ENCODE peak calls at places on chromosomes 12 and 14, in five cellular contexts. L, A, B, V and T are unnamed samples.

GRCh38 chr14:100747021-100747586 is 20.4 kb downstream of the DLK1 start:
- DNase-seq in L (peak; percentile 99), A (no peak), V (peak; percentile 45), B (peak; percentile 77), T (no peak)

GRCh38 chr12:70842942-70843341 is 77.6 kb downstream of the PTPRR start:
- DNase-seq in V (no peak), A (no peak), L (no peak), B (no peak), T (no peak)

GRCh38 chr12:131131077-131131807 is 177.5 kb downstream of the ADGRD1 start:
- DNase-seq in B (no peak), V (no peak), L (no peak), A (no peak), T (no peak)

GRCh38 chr12:88309546-88309945 is 167.4 kb downstream of the TMTC3 start:
- DNase-seq in L (peak; percentile 82), V (no peak), B (no peak), A (no peak), T (no peak)

GRCh38 chr14:40058916-40059897 is 627.0 kb upstream of the FBXO33 start:
- DNase-seq in L (no peak), V (no peak), B (peak; percentile 6), A (no peak), T (no peak)

GRCh38 chr12:65434737-65435136 is 156.3 kb downstream of the MSRB3 start:
- DNase-seq in B (no peak), A (no peak), V (no peak), L (peak; percentile 35), T (no peak)

GRCh38 chr14:23569443-23570151 is 2.0 kb upstream of the AP1G2 start:
- DNase-seq in A (peak; percentile 90), V (peak; percentile 58), L (peak; percentile 26), B (no peak), T (no peak)

GRCh38 chr12:52496054-52496453 is 3.0 kb upstream of the KRT6A start:
- DNase-seq in L (no peak), B (no peak), V (no peak), A (no peak), T (peak; percentile 8)

GRCh38 chr12:50621435-50622304 is 116.9 kb downstream of the DIP2B start:
- DNase-seq in B (no peak), A (peak; percentile 51), V (no peak), L (no peak), T (no peak)

GRCh38 chr14:34275038-34275437 is 187.0 kb downstream of the SPTSSA start:
- DNase-seq in L (peak; percentile 32), V (no peak), B (no peak), A (no peak), T (no peak)

GRCh38 chr12:41680155-41680554 is 464.5 kb downstream of the GXYLT1 start:
- DNase-seq in L (no peak), B (no peak), A (no peak), V (no peak), T (no peak)

GRCh38 chr12:122730215-122731014 is at the start of gene HCAR1:
- DNase-seq in B (peak; percentile 24), V (no peak), L (no peak), A (no peak), T (no peak)

GRCh38 chr12:98725481-98726247 is 80.6 kb downstream of the APAF1 start:
- DNase-seq in B (peak; percentile 73), V (peak; percentile 21), L (peak; percentile 84), A (peak; percentile 75), T (peak; percentile 56)

GRCh38 chr12:111991535-111991934 is 21.4 kb downstream of the TMEM116 start:
- DNase-seq in B (no peak), L (no peak), V (no peak), A (no peak), T (no peak)

GRCh38 chr12:131095826-131096680 is 142.3 kb downstream of the ADGRD1 start:
- DNase-seq in V (no peak), L (no peak), A (no peak), B (no peak), T (no peak)

GRCh38 chr14:74947353-74948227 is 7.8 kb downstream of the PGF start:
- DNase-seq in B (no peak), L (no peak), A (no peak), V (no peak), T (no peak)

GRCh38 chr14:58572092-58572853 is 65.5 kb upstream of the DACT1 start:
- DNase-seq in V (no peak), A (no peak), L (peak; percentile 82), B (peak; percentile 61), T (no peak)

GRCh38 chr14:100664841-100665425 is 61.8 kb upstream of the DLK1 start:
- DNase-seq in B (peak; percentile 48), A (no peak), V (no peak), L (peak; percentile 71), T (no peak)

GRCh38 chr12:57309420-57309819 is 58.4 kb upstream of the STAC3 start:
- DNase-seq in V (no peak), B (no peak), L (peak; percentile 56), A (no peak), T (no peak)

GRCh38 chr12:25957898-25958253 is 606 bp upstream of the RASSF8 start:
- DNase-seq in B (no peak), V (no peak), L (peak; percentile 94), A (peak; percentile 46), T (no peak)

GRCh38 chr12:132444957-132445883 is 44.7 kb upstream of the FBRSL1 start:
- DNase-seq in L (peak; percentile 37), V (no peak), B (no peak), A (peak; percentile 37), T (peak; percentile 92)

GRCh38 chr14:72738181-72738611 is 155.7 kb downstream of the DPF3 start:
- DNase-seq in B (no peak), V (no peak), L (peak; percentile 57), A (no peak), T (no peak)

GRCh38 chr12:110557300-110557699 is 25.8 kb downstream of the PPTC7 start:
- DNase-seq in V (no peak), A (no peak), B (no peak), L (no peak), T (no peak)

DNA sequence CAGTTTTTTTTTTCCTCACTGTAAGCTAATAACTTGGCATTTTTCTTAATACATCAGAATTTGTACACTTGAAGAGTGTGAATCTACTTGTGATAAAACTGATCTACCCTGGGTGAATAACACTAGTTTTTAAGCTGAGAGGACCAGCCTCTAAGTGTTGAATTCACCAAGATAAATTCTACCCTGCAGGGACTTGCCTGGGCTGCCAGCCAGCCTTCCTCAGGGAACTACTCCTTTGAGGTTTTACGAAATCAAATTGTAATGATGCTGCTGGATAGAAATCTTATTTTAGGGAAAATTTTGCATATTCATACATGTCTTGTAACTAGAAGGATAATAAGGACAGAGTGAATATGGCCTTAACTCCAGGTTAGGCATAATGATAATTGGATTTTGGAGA is 1.9 kb downstream of the MED21 start:
- DNase-seq in V (no peak), L (peak; percentile 61), B (no peak), A (no peak), T (no peak)
- TF ChIP-seq EZH2phosphoT487 in V (no peak), L (no peak), B (no peak), A (no peak), T (no peak)

GRCh38 chr12:7161327-7161726 is 28.2 kb upstream of the PEX5 start:
- DNase-seq in V (no peak), B (no peak), A (no peak), L (no peak), T (no peak)

GRCh38 chr12:7156259-7157197 is 26.4 kb downstream of the CLSTN3 start:
- DNase-seq in L (no peak), B (no peak), A (no peak), V (no peak), T (no peak)

GRCh38 chr12:7157391-7157790 is 27.2 kb downstream of the CLSTN3 start:
- DNase-seq in B (no peak), L (no peak), A (no peak), V (no peak), T (no peak)

GRCh38 chr12:7160183-7160582 is 29.3 kb upstream of the PEX5 start:
- DNase-seq in L (no peak), B (no peak), A (no peak), V (no peak), T (no peak)

DNA sequence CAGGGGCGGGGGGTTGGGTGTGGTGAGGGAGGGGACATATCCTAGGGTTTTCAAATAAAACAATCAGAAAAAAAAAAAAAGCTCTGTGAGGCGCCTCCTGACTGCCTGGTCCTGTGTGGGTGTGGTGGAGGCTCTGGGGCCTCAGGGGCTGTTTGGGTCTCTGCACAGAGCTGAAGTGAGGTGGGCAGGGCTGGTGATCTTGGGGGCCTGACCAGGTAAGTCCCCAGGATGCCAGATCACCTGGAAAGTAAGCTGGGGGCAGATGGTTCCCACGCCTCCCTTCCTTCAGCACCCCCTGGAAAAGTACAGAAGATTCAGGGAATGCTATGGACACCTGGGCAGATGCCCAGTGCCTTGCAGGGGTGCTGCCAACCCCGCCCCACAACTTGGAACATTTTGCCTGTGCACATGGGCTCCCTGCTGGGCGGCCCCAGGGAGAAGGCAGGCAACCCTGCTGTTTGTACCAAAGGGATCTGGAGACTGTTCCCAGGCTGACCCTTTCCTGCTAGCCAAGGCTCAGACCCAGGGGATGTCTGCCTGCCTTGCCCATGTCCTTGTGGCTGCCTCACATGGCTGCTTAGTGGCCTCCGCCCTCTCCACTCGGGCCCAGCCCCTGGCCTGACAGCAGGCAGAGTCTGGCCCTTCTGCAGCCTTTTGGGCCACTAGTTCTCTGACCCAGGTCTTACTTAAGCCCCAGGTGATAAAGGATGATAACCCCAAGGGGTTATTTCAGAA is 28.9 kb downstream of the CLSTN3 start:
- DNase-seq in A (no peak), B (no peak), V (no peak), L (no peak), T (no peak)
- TF ChIP-seq EZH2phosphoT487 in A (no peak), B (no peak), V (no peak), L (no peak), T (no peak)

DNA sequence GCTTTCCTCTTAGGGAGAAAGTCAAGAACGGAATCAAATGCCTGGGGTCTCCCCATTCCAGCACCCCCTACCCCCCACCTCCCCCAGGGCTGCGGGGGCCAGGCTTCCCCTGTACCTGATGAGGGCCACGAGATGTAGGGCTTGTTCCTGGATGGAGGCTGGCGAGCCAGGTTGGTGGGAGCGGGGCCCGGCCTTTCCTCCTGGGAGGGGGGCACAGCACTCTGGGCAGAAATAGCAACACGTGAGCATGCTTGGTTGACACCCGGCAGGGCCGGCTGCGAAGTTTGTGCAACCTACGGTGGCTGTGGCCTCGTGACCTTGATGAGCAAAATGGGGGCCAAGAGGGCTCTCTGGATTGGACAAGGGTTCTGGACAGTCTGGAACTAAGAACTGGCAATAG is 15.7 kb downstream of the AMN start:
- DNase-seq in A (no peak), V (no peak), B (no peak), L (no peak), T (no peak)
- TF ChIP-seq EZH2phosphoT487 in A (no peak), V (no peak), B (no peak), L (no peak), T (no peak)

DNA sequence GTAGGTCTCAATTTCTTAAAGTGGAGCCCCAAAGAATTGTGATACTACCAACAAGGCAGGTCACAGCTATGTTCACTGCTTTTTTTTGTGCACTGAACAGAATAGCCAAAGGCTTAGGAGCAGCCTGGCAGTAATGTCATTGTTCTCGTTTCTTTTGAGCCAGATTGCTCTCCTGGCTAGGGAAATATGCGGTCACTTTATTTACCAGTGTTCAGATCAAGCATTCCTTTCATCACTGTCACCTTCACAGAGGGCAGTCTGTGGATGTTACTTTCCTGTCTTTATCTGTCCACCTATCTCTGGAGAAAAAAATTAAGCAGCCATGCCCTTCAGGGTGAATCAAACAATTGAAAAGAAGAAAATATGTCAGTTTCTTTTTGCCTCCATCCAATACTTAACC is 159.6 kb downstream of the BTG1 start:
- DNase-seq in B (no peak), V (no peak), L (peak; percentile 56), A (peak; percentile 10), T (no peak)
- TF ChIP-seq EZH2phosphoT487 in B (no peak), V (no peak), L (no peak), A (no peak), T (no peak)